ENCODE peak calls at places on chromosomes 6 and 20, in six cellular contexts. F is nucleus accumbens; S is NCI-H2029; T is EH; A is HTR-8/SVneo; E is stimulated activated CD4-positive, alpha-beta T cell treated with anti-CD3 and anti-CD28 coated beads, TNF-alpha, amount 100 ng/mL, for 24 hours. I is an unnamed sample.

GRCh38 chr20:9052136-9052535 is 16.8 kb upstream of the PLCB4 start:
- DNase-seq in F (no peak), S (no peak), T (no peak), A (no peak), E (no peak), I (no peak)

GRCh38 chr20:41371361-41371760 is 4.7 kb upstream of the EMILIN3 start:
- DNase-seq in F (no peak), S (no peak), T (no peak), A (no peak), E (no peak), I (no peak)

GRCh38 chr20:57878803-57879424 is 169.1 kb upstream of the PMEPA1 start:
- DNase-seq in F (no peak), S (no peak), T (no peak), A (no peak), E (no peak), I (no peak)

GRCh38 chr20:61842011-61842410 is 223.7 kb downstream of the TAF4 start:
- DNase-seq in F (no peak), S (no peak), T (no peak), A (no peak), E (no peak), I (no peak)

GRCh38 chr20:4326194-4327065 is 311.1 kb upstream of the RNF24 start:
- DNase-seq in F (no peak), S (no peak), T (peak), A (no peak), E (no peak), I (no peak)

GRCh38 chr6:56851541-56852248 is 103.2 kb upstream of the BEND6 start:
- DNase-seq in F (peak), S (peak), T (peak), A (peak), E (no peak), I (no peak)

GRCh38 chr6:49326337-49326736 is 136.7 kb downstream of the MMUT start:
- DNase-seq in F (no peak), S (no peak), T (peak), A (peak), E (no peak), I (no peak)

GRCh38 chr6:142718667-142719191 is 226.2 kb downstream of the HIVEP2 start:
- DNase-seq in F (no peak), S (no peak), T (no peak), A (no peak), E (no peak), I (no peak)

I was measured in thoracic aorta.